ENCODE peak calls at places on chromosome 19, in four cellular contexts. K is AG09319, W is glutamatergic neuron, F is lower lobe of right lung. X is an unnamed sample.

GRCh38 chr19:27753622-27754021 is 1459.3 kb downstream of the UQCRFS1 start:
- DNase-seq in K (no peak), W (no peak), F (no peak), X (no peak)

GRCh38 chr19:16141043-16141442 is 2.4 kb upstream of the HSH2D start:
- DNase-seq in K (no peak), W (no peak), F (no peak), X (no peak)

GRCh38 chr19:15453091-15453498 is 3.3 kb upstream of the WIZ start:
- DNase-seq in K (no peak), W (no peak), F (peak; percentile 59), X (no peak)

GRCh38 chr19:35404879-35405622 is 34.2 kb downstream of the GPR42 start:
- DNase-seq in K (peak; percentile 43), W (no peak), F (no peak), X (no peak)

GRCh38 chr19:48480151-48480475 is 10.9 kb downstream of the CYTH2 start:
- DNase-seq in K (no peak), W (no peak), F (peak; percentile 70), X (no peak)

GRCh38 chr19:1211494-1212234 is 6.1 kb downstream of the STK11 start:
- DNase-seq in K (no peak), W (peak; percentile 12), F (no peak), X (no peak)

GRCh38 chr19:2629491-2630351 is 72.8 kb downstream of the GNG7 start:
- DNase-seq in K (no peak), W (no peak), F (no peak), X (no peak)

GRCh38 chr19:48400018-48400742 is 6.7 kb downstream of the GRIN2D start:
- DNase-seq in K (no peak), W (peak; percentile 67), F (peak; percentile 62), X (no peak)

GRCh38 chr19:27920774-27921173 is 1292.2 kb downstream of the UQCRFS1 start:
- DNase-seq in K (no peak), W (no peak), F (no peak), X (no peak)

GRCh38 chr19:5578094-5578846 is 10.5 kb upstream of the TINCR start:
- DNase-seq in K (peak; percentile 10), W (peak; percentile 91), F (peak; percentile 79), X (no peak)

GRCh38 chr19:10749435-10750384 is 31.8 kb downstream of the DNM2 start:
- DNase-seq in K (no peak), W (no peak), F (peak; percentile 71), X (no peak)

GRCh38 chr19:47373246-47374240 is 24.4 kb downstream of the DHX34 start:
- DNase-seq in K (no peak), W (no peak), F (no peak), X (no peak)

GRCh38 chr19:38441660-38442348 is 8.3 kb downstream of the RYR1 start:
- DNase-seq in K (no peak), W (no peak), F (no peak), X (no peak)

GRCh38 chr19:35991731-35992450 is 3.1 kb upstream of the SDHAF1 start:
- DNase-seq in K (no peak), W (no peak), F (no peak), X (no peak)

GRCh38 chr19:5953034-5953589 is 24.8 kb downstream of the RANBP3 start:
- DNase-seq in K (no peak), W (no peak), F (no peak), X (no peak)

GRCh38 chr19:55109527-55110291 is 7.7 kb downstream of the PPP1R12C start:
- DNase-seq in K (no peak), W (no peak), F (no peak), X (no peak)

GRCh38 chr19:887599-887998 is 5.4 kb downstream of the MED16 start:
- DNase-seq in K (no peak), W (no peak), F (no peak), X (no peak)

GRCh38 chr19:6073858-6074708 is 36.2 kb downstream of the RFX2 start:
- DNase-seq in K (no peak), W (no peak), F (no peak), X (peak; percentile 71)

GRCh38 chr19:13427273-13428051 is 78.8 kb downstream of the CACNA1A start:
- DNase-seq in K (no peak), W (no peak), F (no peak), X (no peak)
- TF ChIP-seq CTCF in K (no peak), W (no peak), F (no peak), X (no peak)

GRCh38 chr19:46022061-46022430 is 807 bp downstream of the PGLYRP1 start:
- DNase-seq in K (no peak), W (no peak), F (no peak), X (no peak)
- TF ChIP-seq CTCF in K (no peak), W (no peak), F (no peak), X (no peak)

DNA sequence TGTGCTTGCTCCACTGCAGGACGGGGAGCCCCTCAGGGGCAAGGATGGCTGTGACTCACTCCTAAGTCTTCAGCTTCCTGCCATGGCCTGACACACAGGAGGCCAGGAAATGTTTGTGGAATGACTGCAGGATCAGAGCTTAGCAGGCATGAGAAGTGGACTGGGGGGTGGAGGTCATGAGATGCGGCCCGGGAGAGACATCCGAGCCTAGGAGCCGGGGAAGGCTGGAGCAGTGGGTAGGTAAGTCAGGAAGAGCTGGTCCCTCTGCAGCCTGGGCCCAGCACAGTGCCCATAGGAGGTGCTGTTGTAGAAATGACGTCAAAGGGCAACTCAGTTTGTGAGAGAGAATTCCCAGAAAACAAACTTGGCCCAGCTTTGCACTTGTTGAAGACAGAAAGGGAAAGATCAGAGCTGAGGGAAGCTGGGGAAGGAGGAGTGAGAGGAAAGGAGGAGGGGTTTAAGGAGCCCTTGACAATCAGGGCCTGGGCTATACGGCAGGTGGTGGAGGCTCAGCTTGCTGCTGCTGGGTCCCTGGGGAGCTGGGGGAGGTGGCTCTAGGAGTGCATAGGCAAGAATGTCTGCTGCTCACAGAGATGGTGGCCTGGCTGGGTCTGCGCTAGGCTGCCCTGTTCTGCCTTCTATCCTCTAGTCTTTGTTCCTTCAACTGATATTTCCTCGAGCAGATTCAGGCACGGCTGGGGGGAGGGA is 18.5 kb downstream of the POU2F2 start:
- DNase-seq in K (peak; percentile 82), W (peak; percentile 88), F (no peak), X (no peak)
- TF ChIP-seq CTCF in K (peak; percentile 32), W (no peak), F (no peak), X (peak; percentile 73)

DNA sequence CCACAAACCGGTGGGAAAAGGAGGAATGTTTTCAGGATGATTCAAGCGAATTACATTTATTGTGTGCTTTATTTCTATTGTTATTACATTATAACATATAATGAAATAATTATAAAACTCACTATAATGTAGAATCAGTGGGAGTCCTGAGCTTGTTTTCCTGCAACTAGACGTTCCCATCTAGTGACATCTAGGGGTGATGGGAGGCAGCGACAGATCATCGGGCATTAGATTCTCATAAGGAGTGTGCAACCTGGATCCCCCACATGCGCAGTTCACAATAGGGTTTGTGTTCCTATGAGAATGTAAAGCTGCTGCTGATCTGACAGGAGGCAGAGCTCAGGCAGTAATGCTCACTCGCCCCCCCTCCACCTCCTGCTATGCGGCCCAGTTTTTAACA is 54.5 kb downstream of the SPTBN4 start:
- DNase-seq in K (no peak), W (no peak), F (no peak), X (no peak)
- TF ChIP-seq CTCF in K (peak; percentile 49), W (no peak), F (no peak), X (peak; percentile 70)

X was measured in chondrocyte.